ENCODE peak calls at places on chromosomes 4 and X, in ten cellular contexts. R is NCI-H345; K is mucosa of descending colon; Z is endodermal cell; I is activated gamma-delta T cell treated with Interleukin-2 at 50 U/mL for 16 hours; V is Caki2; D is stimulated activated CD4-positive, alpha-beta T cell treated with anti-CD3 and anti-CD28 coated beads, Interleukin-4, amount 100 ng/mL, for 1 hour; O is CD4-positive, alpha-beta T cell; M is H7; G is A549. L is an unnamed sample.

GRCh38 chrX:153944140-153944799 is at the start of gene RENBP:
- DNase-seq in R (peak), K (peak), Z (peak), I (no peak), V (no peak), D (peak), O (no peak), M (peak), G (no peak), L (peak)

GRCh38 chr4:133869486-133869885 is 332.1 kb downstream of the PABPC4L start:
- DNase-seq in R (no peak), K (no peak), Z (no peak), I (no peak), V (no peak), D (no peak), O (no peak), M (no peak), G (no peak), L (no peak)

GRCh38 chrX:46587158-46587557 is 13.6 kb downstream of the CHST7 start:
- DNase-seq in R (no peak), K (no peak), Z (no peak), I (no peak), V (no peak), D (no peak), O (no peak), M (no peak), G (no peak), L (no peak)

GRCh38 chr4:127777487-127777886 is 4.6 kb upstream of the HSPA4L start:
- DNase-seq in R (no peak), K (no peak), Z (no peak), I (no peak), V (no peak), D (no peak), O (no peak), M (no peak), G (no peak), L (no peak)

GRCh38 chr4:7021930-7022658 is 21.1 kb upstream of the TADA2B start:
- DNase-seq in R (no peak), K (no peak), Z (no peak), I (no peak), V (peak), D (no peak), O (no peak), M (no peak), G (peak), L (no peak)

GRCh38 chr4:46390353-46391058 is 578 bp upstream of the GABRA2 start:
- DNase-seq in R (no peak), K (peak), Z (peak), I (no peak), V (no peak), D (no peak), O (no peak), M (peak), G (no peak), L (no peak)

GRCh38 chrX:37785569-37785968 is 5.7 kb downstream of the CYBB start:
- DNase-seq in R (no peak), K (no peak), Z (no peak), I (no peak), V (no peak), D (no peak), O (no peak), M (no peak), G (no peak), L (no peak)

GRCh38 chr4:86993909-86994672 is 59.3 kb downstream of the AFF1 start:
- DNase-seq in R (no peak), K (no peak), Z (no peak), I (no peak), V (no peak), D (no peak), O (no peak), M (no peak), G (no peak), L (no peak)

GRCh38 chr4:149885896-149886295 is 70.3 kb upstream of the IQCM start:
- DNase-seq in R (no peak), K (no peak), Z (no peak), I (no peak), V (no peak), D (no peak), O (no peak), M (no peak), G (no peak), L (no peak)

GRCh38 chr4:176838611-176839411 is 46.1 kb upstream of the VEGFC start:
- DNase-seq in R (no peak), K (no peak), Z (no peak), I (no peak), V (peak), D (no peak), O (no peak), M (no peak), G (peak), L (no peak)

GRCh38 chrX:41922125-41922521 is 1.2 kb downstream of the CASK start:
- DNase-seq in R (peak), K (peak), Z (no peak), I (peak), V (peak), D (peak), O (peak), M (peak), G (no peak), L (peak)

GRCh38 chr4:121741751-121742150 is 23.2 kb downstream of the SMIM43 start:
- DNase-seq in R (peak), K (no peak), Z (no peak), I (no peak), V (no peak), D (no peak), O (no peak), M (no peak), G (no peak), L (no peak)

GRCh38 chr4:83369825-83370639 is 35.4 kb upstream of the HPSE start:
- DNase-seq in R (no peak), K (no peak), Z (no peak), I (no peak), V (no peak), D (no peak), O (no peak), M (no peak), G (no peak), L (no peak)

GRCh38 chr4:80521438-80521837 is 185.9 kb downstream of the CFAP299 start:
- DNase-seq in R (no peak), K (no peak), Z (no peak), I (no peak), V (no peak), D (no peak), O (no peak), M (no peak), G (no peak), L (no peak)

GRCh38 chr4:56099378-56099786 is 150.6 kb downstream of the CEP135 start:
- DNase-seq in R (no peak), K (no peak), Z (no peak), I (no peak), V (no peak), D (no peak), O (no peak), M (no peak), G (no peak), L (no peak)

GRCh38 chr4:149790172-149790907 is 25.3 kb downstream of the IQCM start:
- DNase-seq in R (no peak), K (no peak), Z (no peak), I (no peak), V (no peak), D (no peak), O (no peak), M (no peak), G (no peak), L (no peak)

GRCh38 chr4:105474110-105474518 is 252 bp upstream of the PPA2 start:
- DNase-seq in R (no peak), K (peak), Z (no peak), I (no peak), V (no peak), D (no peak), O (no peak), M (peak), G (peak), L (no peak)

GRCh38 chrX:155864655-155865054 is 16.5 kb upstream of the VAMP7 start:
- DNase-seq in R (no peak), K (no peak), Z (no peak), I (no peak), V (peak), D (no peak), O (no peak), M (peak), G (no peak), L (no peak)

GRCh38 chrX:6238576-6238975 is 9.9 kb upstream of the NLGN4X start:
- DNase-seq in R (no peak), K (no peak), Z (no peak), I (no peak), V (no peak), D (no peak), O (no peak), M (no peak), G (no peak), L (no peak)

GRCh38 chr4:112633477-112634235 is 3.1 kb downstream of the ZGRF1 start:
- DNase-seq in R (peak), K (peak), Z (no peak), I (no peak), V (peak), D (no peak), O (no peak), M (peak), G (peak), L (no peak)

GRCh38 chr4:913280-913618 is 18.9 kb downstream of the GAK start:
- DNase-seq in R (no peak), K (no peak), Z (no peak), I (no peak), V (no peak), D (no peak), O (no peak), M (no peak), G (no peak), L (no peak)

GRCh38 chrX:109440475-109440874 is 41.4 kb downstream of the GUCY2F start:
- DNase-seq in R (no peak), K (no peak), Z (no peak), I (no peak), V (no peak), D (no peak), O (no peak), M (no peak), G (no peak), L (no peak)

GRCh38 chr4:2408401-2408958 is 10.0 kb downstream of the ZFYVE28 start:
- DNase-seq in R (no peak), K (peak), Z (peak), I (no peak), V (peak), D (no peak), O (no peak), M (peak), G (no peak), L (no peak)